ENCODE peak calls at places on chromosomes 13 and 19, in four cellular contexts. V is HCT116, R is transverse colon, K is gastrocnemius medialis. G is an unnamed sample.

GRCh38 chr19:35199481-35199880 is 29.1 kb downstream of the FAM187B start:
- DNase-seq in R (no peak), V (no peak), K (no peak), G (no peak)

GRCh38 chr13:46288570-46289259 is 77.0 kb downstream of the LRRC63 start:
- DNase-seq in V (peak), K (no peak), R (no peak), G (no peak)

GRCh38 chr19:7772752-7773291 is 9.8 kb downstream of the CLEC4M start:
- DNase-seq in V (no peak), K (no peak), R (no peak), G (no peak)

GRCh38 chr13:88294368-88294767 is 623.2 kb downstream of the SLITRK5 start:
- DNase-seq in K (no peak), V (no peak), R (no peak), G (no peak)

GRCh38 chr13:42808572-42808971 is 27.2 kb downstream of the FAM216B start:
- DNase-seq in V (no peak), K (no peak), R (no peak), G (no peak)

GRCh38 chr19:7873304-7874079 is 698 bp downstream of the PRR36 start:
- DNase-seq in R (no peak), K (no peak), V (no peak), G (no peak)

GRCh38 chr13:31094331-31095015 is 67.2 kb downstream of the HSPH1 start:
- DNase-seq in V (no peak), K (no peak), R (no peak), G (no peak)

GRCh38 chr13:71290963-71291937 is 575.8 kb downstream of the DACH1 start:
- DNase-seq in R (peak), V (no peak), K (peak), G (no peak)

GRCh38 chr19:44611812-44612295 is 1.5 kb upstream of the IGSF23 start:
- DNase-seq in K (no peak), R (no peak), V (no peak), G (no peak)

GRCh38 chr19:8397746-8398721 is 7.9 kb downstream of the RAB11B start:
- DNase-seq in V (no peak), R (no peak), K (no peak), G (no peak)

GRCh38 chr13:97242755-97243497 is 20.8 kb downstream of the MBNL2 start:
- DNase-seq in V (no peak), K (no peak), R (no peak), G (no peak)

GRCh38 chr13:100440756-100441421 is 147.7 kb downstream of the GGACT start:
- DNase-seq in R (no peak), K (no peak), V (no peak), G (peak)

GRCh38 chr19:18253716-18254115 is 20.5 kb downstream of the IQCN start:
- DNase-seq in V (no peak), R (peak), K (no peak), G (no peak)

GRCh38 chr13:106520205-106521004 is 15.1 kb downstream of the EFNB2 start:
- DNase-seq in V (no peak), K (no peak), R (no peak), G (no peak)

GRCh38 chr13:31161583-31162150 is at the start of gene HSPH1:
- DNase-seq in V (peak), K (peak), R (peak), G (peak)

GRCh38 chr19:56562766-56563165 is 4.5 kb upstream of the ZNF470 start:
- DNase-seq in R (no peak), K (no peak), V (no peak), G (no peak)

GRCh38 chr19:56566904-56567273 is 379 bp upstream of the ZNF470 start:
- DNase-seq in K (peak), V (no peak), R (peak), G (no peak)

DNA sequence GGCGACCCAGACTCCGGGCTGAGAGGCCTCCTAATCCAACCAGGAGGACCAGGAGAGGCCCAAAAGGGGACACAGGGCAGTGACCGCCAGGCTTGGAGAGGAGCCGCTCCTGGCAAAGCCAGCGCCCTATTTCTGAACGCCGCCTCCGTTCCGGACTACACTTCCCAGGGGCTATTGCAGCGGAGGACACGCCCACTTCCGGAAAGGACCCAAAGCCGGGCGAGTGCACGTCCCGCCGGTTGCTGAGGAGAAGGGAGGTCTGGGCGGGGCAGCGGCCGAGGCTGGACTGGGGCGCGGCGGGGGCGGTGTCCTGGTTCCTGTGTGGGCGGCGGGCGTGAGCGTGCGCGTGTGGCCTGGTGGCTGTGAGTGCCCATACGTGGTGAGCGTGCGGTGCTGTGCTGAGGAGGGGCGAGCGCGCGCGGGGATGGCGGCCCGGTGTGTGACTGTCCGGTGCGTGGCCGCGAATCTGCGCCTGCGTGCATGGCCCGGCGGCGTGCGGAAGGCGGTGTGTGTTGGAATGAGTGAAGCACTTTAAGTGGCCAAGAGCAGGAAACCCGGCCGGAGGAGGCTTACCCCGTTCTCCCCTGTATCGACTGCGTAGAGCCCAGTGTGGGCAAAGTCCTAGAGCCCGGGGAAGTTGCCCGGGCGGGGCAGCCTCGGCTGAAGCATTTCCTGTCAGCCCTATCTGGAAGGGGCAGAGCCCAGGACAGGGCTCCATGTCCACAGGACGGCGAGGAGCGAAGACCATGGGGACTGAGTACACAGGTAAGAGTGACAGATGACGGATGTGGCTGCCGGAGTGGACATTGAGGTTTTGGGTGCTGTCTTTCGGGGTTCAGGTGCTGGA is at the start of gene ZNF470:
- DNase-seq in V (no peak), K (peak), R (peak), G (peak)
- TF ChIP-seq POLR2A in V (no peak), K (peak), R (peak), G (peak)

GRCh38 chr13:39381456-39381855 is 221.5 kb downstream of the LHFPL6 start:
- DNase-seq in V (no peak), K (no peak), R (no peak), G (no peak)
- TF ChIP-seq POLR2A in V (no peak), K (no peak), R (no peak), G (no peak)

GRCh38 chr19:4723465-4724251 is at the start of gene DPP9:
- DNase-seq in R (peak), K (peak), V (peak), G (peak)
- TF ChIP-seq POLR2A in R (peak), K (peak), V (no peak), G (peak)

DNA sequence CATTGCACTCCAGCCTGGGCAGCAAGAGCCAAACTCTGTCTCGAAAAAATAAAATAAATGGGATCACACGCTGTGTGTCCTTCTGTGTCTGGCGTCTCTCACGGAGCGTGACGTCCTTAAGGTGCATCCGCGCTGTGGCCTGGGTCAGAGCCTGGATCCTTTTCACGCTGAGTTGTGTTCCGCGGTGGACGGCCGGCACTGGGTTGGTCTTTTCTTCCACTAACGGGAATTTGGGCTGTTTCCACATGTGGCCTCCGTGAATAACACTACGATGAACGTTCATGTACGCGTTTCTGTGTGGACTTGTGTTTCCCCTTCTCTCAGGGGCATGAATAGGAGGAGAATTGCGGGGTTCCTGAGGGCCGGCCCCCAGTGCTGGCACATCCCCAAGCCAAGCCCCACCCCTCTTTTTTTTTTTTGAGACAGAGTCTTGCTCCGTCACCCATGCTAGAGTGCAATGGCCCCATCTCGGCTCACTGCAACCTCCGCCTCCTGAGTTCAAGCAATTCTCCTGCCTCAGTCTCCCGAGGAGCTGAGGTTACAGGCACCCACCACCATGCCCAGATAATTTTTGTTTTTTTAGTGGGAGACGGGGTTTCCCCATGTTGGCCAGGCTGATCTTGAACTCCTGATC is 6.2 kb upstream of the PTBP1 start:
- DNase-seq in K (no peak), R (no peak), V (no peak), G (no peak)
- TF ChIP-seq POLR2A in K (no peak), R (no peak), V (no peak), G (no peak)

DNA sequence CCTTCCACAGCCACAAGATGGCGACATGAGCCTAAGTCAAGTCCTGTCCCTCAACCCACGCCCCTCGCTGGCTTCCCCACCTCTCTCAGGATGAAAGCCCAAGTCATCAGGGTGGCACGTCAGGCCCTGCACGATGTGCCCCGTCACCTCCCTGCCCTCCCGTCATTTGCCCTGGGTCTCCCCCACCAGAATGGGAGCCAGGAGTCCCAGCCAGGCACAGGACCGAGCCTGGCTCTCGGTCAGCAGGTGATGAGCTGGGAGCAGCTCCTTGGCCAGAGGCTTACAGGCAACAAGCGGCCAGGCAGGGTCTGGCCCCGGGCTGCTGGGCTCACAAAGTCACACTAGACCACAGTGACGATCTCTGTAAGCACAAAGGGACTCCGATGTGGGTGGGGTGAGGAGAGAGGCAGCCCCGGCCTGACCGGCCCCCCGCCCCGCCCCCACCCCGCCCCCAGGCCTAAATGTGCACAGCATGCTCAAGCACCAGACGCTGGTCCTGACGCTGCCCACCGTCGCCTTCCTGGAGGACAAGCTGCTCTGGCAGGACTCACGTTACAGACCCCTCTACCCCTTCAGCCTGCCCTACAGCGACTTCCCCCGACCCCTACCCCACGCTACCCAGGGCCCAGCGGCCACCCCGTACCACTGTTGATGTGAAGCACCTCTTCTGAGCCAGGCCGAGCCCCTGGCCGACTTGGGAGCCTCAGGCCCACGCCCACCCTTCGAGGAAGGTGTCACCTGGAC is 7.3 kb downstream of the MRPL4 start:
- DNase-seq in R (peak), V (peak), K (peak), G (peak)
- TF ChIP-seq POLR2A in R (no peak), V (no peak), K (no peak), G (no peak)

DNA sequence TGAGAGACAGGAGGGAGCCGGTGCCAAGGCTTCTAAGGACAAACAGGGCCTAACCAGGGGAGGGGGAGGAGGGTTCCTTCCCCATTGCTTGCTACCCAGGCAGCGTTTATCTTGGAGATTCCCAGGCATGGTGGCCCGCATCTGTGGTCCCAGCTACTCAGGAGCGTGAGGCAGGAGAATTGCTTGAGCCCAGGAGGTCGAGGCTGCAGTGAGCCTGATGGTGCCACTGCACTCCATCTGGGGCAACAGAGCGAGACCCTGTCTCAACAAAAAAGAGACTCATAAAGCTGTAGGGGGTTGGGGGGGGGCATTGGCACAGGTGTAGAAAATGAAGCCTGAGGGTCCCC is 11.4 kb downstream of the TIMM13 start:
- DNase-seq in V (no peak), R (no peak), K (no peak), G (no peak)
- TF ChIP-seq POLR2A in V (no peak), R (no peak), K (no peak), G (no peak)

DNA sequence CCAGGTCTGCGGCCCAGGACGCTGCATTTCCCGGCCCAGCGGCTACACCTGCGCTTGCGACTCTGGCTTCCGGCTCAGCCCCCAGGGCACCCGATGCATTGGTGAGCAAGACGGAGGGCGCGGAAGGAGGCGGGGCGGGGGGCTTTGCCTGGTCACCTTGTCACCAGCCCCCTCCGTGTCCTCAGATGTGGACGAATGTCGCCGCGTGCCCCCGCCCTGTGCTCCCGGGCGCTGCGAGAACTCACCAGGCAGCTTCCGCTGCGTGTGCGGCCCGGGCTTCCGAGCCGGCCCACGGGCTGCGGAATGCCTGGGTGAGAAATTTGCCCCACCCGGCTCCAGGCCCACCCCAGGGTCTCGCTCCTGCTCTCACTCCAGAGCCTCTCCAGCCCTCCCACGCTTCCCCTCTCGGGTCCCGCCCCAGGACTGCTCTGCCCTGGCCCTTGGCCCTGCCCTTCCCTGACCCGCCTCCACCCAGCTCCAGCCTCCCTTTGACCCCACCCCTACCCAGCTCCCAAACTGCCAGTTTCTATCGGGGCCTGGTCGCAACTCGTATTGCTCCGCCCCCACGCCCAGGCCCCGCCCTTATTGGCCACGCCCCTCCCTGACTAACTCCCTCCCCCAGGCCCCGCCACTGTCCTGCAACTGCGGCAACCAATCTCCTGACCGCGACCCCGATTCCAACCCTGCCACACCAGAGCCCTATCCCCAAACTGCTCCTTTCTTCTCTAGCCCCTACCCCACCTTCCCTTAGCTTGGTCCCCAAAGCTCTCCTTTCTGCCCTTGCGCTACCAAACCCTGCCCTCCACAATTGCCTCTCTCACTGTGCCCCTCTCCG is 8.6 kb downstream of the LTBP4 start:
- DNase-seq in R (peak), V (peak), K (peak), G (peak)
- TF ChIP-seq POLR2A in R (peak), V (no peak), K (no peak), G (no peak)

DNA sequence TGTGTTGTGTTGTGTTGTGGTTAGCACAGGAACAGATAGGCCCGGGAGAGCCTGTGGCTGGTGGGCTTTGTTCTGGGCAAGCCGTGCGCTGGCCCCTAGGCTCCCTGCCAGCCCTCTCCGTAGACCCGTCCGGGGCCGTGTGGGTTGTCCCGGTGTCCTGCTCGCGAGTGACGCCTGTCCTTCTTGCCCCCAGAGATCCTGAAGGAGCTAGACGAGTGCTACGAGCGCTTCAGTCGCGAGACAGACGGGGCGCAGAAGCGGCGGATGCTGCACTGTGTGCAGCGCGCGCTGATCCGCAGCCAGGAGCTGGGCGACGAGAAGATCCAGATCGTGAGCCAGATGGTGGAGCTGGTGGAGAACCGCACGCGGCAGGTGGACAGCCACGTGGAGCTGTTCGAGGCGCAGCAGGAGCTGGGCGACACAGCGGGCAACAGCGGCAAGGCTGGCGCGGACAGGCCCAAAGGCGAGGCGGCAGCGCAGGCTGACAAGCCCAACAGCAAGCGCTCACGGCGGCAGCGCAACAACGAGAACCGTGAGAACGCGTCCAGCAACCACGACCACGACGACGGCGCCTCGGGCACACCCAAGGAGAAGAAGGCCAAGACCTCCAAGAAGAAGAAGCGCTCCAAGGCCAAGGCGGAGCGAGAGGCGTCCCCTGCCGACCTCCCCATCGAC is 5.7 kb downstream of the ING1 start:
- DNase-seq in K (no peak), R (no peak), V (no peak), G (no peak)
- TF ChIP-seq POLR2A in K (no peak), R (no peak), V (no peak), G (no peak)